ENCODE peak calls at places on chromosome 12, in four cellular contexts. C, J, P and R are unnamed samples.

GRCh38 chr12:116924558-116925453 is 14.1 kb downstream of the FBXW8 start:
- DNase-seq in C (peak; percentile 58), J (no peak), P (no peak), R (peak; percentile 4)

GRCh38 chr12:128387811-128388422 is 120.9 kb downstream of the TMEM132C start:
- DNase-seq in C (peak; percentile 51), J (no peak), P (peak; percentile 21), R (no peak)

GRCh38 chr12:119369907-119370546 is 35.5 kb downstream of the CCDC60 start:
- DNase-seq in C (no peak), J (no peak), P (no peak), R (no peak)

GRCh38 chr12:131754184-131754583 is 43.3 kb downstream of the SFSWAP start:
- DNase-seq in C (no peak), J (no peak), P (no peak), R (no peak)

GRCh38 chr12:34625116-34625515 is 602.8 kb downstream of the ALG10 start:
- DNase-seq in C (no peak), J (no peak), P (no peak), R (no peak)

GRCh38 chr12:49624919-49625577 is 1.7 kb downstream of the PRPF40B start:
- DNase-seq in C (no peak), J (no peak), P (no peak), R (no peak)

GRCh38 chr12:47736877-47737676 is 11.8 kb upstream of the ENDOU start:
- DNase-seq in C (no peak), J (no peak), P (peak; percentile 83), R (no peak)

GRCh38 chr12:104708891-104709290 is 249.2 kb downstream of the SLC41A2 start:
- DNase-seq in C (no peak), J (no peak), P (no peak), R (no peak)

GRCh38 chr12:53960187-53961024 is 5.7 kb downstream of the HOXC12 start:
- DNase-seq in C (no peak), J (no peak), P (no peak), R (no peak)

GRCh38 chr12:20549115-20549719 is 145.9 kb upstream of the SLCO1C1 start:
- DNase-seq in C (no peak), J (no peak), P (no peak), R (no peak)

GRCh38 chr12:59904874-59905521 is 309.2 kb downstream of the SLC16A7 start:
- DNase-seq in C (no peak), J (no peak), P (no peak), R (no peak)

GRCh38 chr12:6925543-6926279 is 2.0 kb upstream of the ATN1 start:
- DNase-seq in C (no peak), J (no peak), P (no peak), R (no peak)

GRCh38 chr12:56224102-56224701 is at the start of gene NABP2:
- DNase-seq in C (peak; percentile 97), J (peak; percentile 88), P (peak; percentile 88), R (peak; percentile 89)